ENCODE peak calls at places on chromosomes 13 and 19, in four cellular contexts. A is H4, Q is posterior vena cava, R is NCI-H1417. B is an unnamed sample.

GRCh38 chr19:55210120-55210493 is 806 bp upstream of the PTPRH start:
- DNase-seq in A (peak), R (no peak), Q (no peak), B (no peak)

GRCh38 chr13:112165712-112166111 is 98.8 kb downstream of the SOX1 start:
- DNase-seq in A (no peak), R (no peak), Q (peak), B (peak)

GRCh38 chr19:45613926-45614725 is 12.1 kb upstream of the GPR4 start:
- DNase-seq in Q (no peak), R (no peak), A (peak), B (no peak)

GRCh38 chr19:1070931-1071791 is 4.2 kb downstream of the ARHGAP45 start:
- DNase-seq in R (no peak), A (no peak), Q (no peak), B (no peak)

GRCh38 chr19:41993612-41994483 is at the start of gene ATP1A3:
- DNase-seq in R (peak), Q (no peak), A (peak), B (no peak)

GRCh38 chr13:44618326-44618725 is 42.2 kb upstream of the TSC22D1 start:
- DNase-seq in R (no peak), Q (no peak), A (peak), B (no peak)

GRCh38 chr13:34155931-34156607 is 338.1 kb downstream of the RFC3 start:
- DNase-seq in Q (no peak), A (peak), R (no peak), B (no peak)

GRCh38 chr19:34502582-34503545 is 21.3 kb downstream of the WTIP start:
- DNase-seq in R (no peak), Q (peak), A (no peak), B (peak)

GRCh38 chr13:30806784-30807183 is 71.4 kb downstream of the ALOX5AP start:
- DNase-seq in A (peak), R (no peak), Q (no peak), B (no peak)

GRCh38 chr13:111074826-111075225 is 40.3 kb upstream of the ARHGEF7 start:
- DNase-seq in R (no peak), Q (no peak), A (no peak), B (no peak)

GRCh38 chr13:48138270-48138669 is 43.4 kb upstream of the MED4 start:
- DNase-seq in A (no peak), R (no peak), Q (no peak), B (no peak)

GRCh38 chr13:58876473-58876872 is 1244.9 kb downstream of the PCDH17 start:
- DNase-seq in A (no peak), Q (no peak), R (no peak), B (no peak)

GRCh38 chr19:13835791-13836723 is 40.8 kb downstream of the ZSWIM4 start:
- DNase-seq in Q (no peak), R (no peak), A (no peak), B (peak)

GRCh38 chr13:75372517-75372916 is 109.5 kb downstream of the TBC1D4 start:
- DNase-seq in R (peak), Q (no peak), A (peak), B (no peak)

GRCh38 chr13:23778007-23778687 is 111.1 kb downstream of the MIPEP start:
- DNase-seq in Q (no peak), R (no peak), A (no peak), B (no peak)

GRCh38 chr19:35123573-35123972 is 8.0 kb downstream of the FXYD3 start:
- DNase-seq in R (no peak), Q (no peak), A (peak), B (no peak)

GRCh38 chr13:97057196-97057595 is 62.9 kb upstream of the OXGR1 start:
- DNase-seq in R (no peak), A (no peak), Q (no peak), B (no peak)

GRCh38 chr19:41546386-41546789 is 29.6 kb upstream of the CEACAM21 start:
- DNase-seq in R (no peak), A (no peak), Q (no peak), B (no peak)

GRCh38 chr19:4916292-4917082 is 7.2 kb downstream of the UHRF1 start:
- DNase-seq in A (no peak), R (no peak), Q (no peak), B (no peak)

GRCh38 chr19:17681505-17682125 is 6.5 kb downstream of the UNC13A start:
- DNase-seq in A (peak), R (no peak), Q (no peak), B (no peak)

GRCh38 chr13:18995259-18995873 is 186.3 kb downstream of the TUBA3C start:
- DNase-seq in R (no peak), A (no peak), Q (no peak), B (no peak)

GRCh38 chr13:48038763-48039162 is 1.2 kb downstream of the NUDT15 start:
- DNase-seq in A (no peak), R (no peak), Q (no peak), B (no peak)

GRCh38 chr13:95176611-95177259 is 124.5 kb downstream of the ABCC4 start:
- DNase-seq in R (no peak), Q (no peak), A (no peak), B (no peak)

GRCh38 chr13:93624371-93624777 is 397.8 kb downstream of the GPC6 start:
- DNase-seq in Q (no peak), A (peak), R (no peak), B (no peak)

GRCh38 chr19:10086904-10087256 is 763 bp downstream of the SHFL start:
- DNase-seq in A (no peak), Q (no peak), R (no peak), B (no peak)

GRCh38 chr13:30792257-30793000 is 57.1 kb downstream of the ALOX5AP start:
- DNase-seq in R (no peak), A (peak), Q (peak), B (peak)

GRCh38 chr19:7926727-7927604 is 1.0 kb upstream of the CTXN1 start:
- DNase-seq in Q (no peak), A (no peak), R (no peak), B (no peak)

GRCh38 chr19:18995804-18996241 is 37.5 kb downstream of the SUGP2 start:
- DNase-seq in R (peak), Q (peak), A (peak), B (peak)

GRCh38 chr13:97119899-97120745 is 102.0 kb upstream of the MBNL2 start:
- DNase-seq in R (no peak), Q (no peak), A (no peak), B (no peak)

GRCh38 chr19:33458807-33459206 is 62.8 kb downstream of the PEPD start:
- DNase-seq in R (no peak), Q (no peak), A (no peak), B (no peak)

GRCh38 chr13:112894673-112895481 is 74.1 kb upstream of the MCF2L start:
- DNase-seq in R (no peak), Q (peak), A (no peak), B (no peak)

GRCh38 chr19:23956051-23956450 is 41.4 kb downstream of the ZNF726 start:
- DNase-seq in A (peak), R (no peak), Q (no peak), B (no peak)

GRCh38 chr13:27654816-27655215 is 33.1 kb downstream of the POLR1D start:
- DNase-seq in A (no peak), Q (no peak), R (no peak), B (no peak)

GRCh38 chr13:110397445-110397844 is 90.4 kb downstream of the COL4A2 start:
- DNase-seq in A (peak), Q (peak), R (no peak), B (no peak)

GRCh38 chr13:19090495-19090894 is 91.1 kb downstream of the TUBA3C start:
- DNase-seq in Q (no peak), R (no peak), A (no peak), B (no peak)

GRCh38 chr19:15159251-15159650 is 41.5 kb downstream of the NOTCH3 start:
- DNase-seq in A (no peak), Q (no peak), R (no peak), B (no peak)